ENCODE peak calls at places on chromosomes 1 and 21, in eight cellular contexts. I, P, S, M, U, B, N and A are unnamed samples.

GRCh38 chr1:66292341-66292740 is 241.6 kb upstream of the SGIP1 start:
- DNase-seq in N (no peak), P (no peak), S (no peak), B (no peak), I (no peak), M (no peak), U (no peak), A (no peak)

GRCh38 chr1:96072021-96072420 is 649.6 kb upstream of the PTBP2 start:
- DNase-seq in I (no peak), U (no peak), S (no peak), N (no peak), P (no peak), M (no peak), B (no peak), A (no peak)

GRCh38 chr1:230332429-230333088 is 93.6 kb downstream of the PGBD5 start:
- DNase-seq in S (no peak), U (no peak), B (no peak), M (no peak), N (peak), I (no peak), P (peak), A (peak)

GRCh38 chr1:94679336-94680007 is 137.9 kb upstream of the F3 start:
- DNase-seq in S (no peak), U (no peak), M (no peak), I (no peak), P (no peak), B (no peak), N (no peak), A (no peak)

GRCh38 chr1:150082494-150082893 is 14.9 kb downstream of the VPS45 start:
- DNase-seq in I (no peak), M (no peak), N (no peak), S (no peak), P (no peak), B (no peak), U (no peak), A (no peak)

GRCh38 chr21:31670065-31670464 is 10.6 kb downstream of the SOD1 start:
- DNase-seq in U (no peak), S (no peak), M (no peak), B (no peak), P (no peak), N (no peak), I (no peak), A (no peak)

GRCh38 chr1:97920275-97920831 is 481 bp downstream of the DPYD start:
- DNase-seq in N (no peak), U (no peak), B (no peak), P (no peak), M (peak), I (no peak), S (no peak), A (no peak)

GRCh38 chr1:61187380-61188086 is 105.2 kb downstream of the NFIA start:
- DNase-seq in P (no peak), B (no peak), N (no peak), M (no peak), S (no peak), U (no peak), I (no peak), A (no peak)

GRCh38 chr1:219209578-219209977 is 35.9 kb downstream of the LYPLAL1 start:
- DNase-seq in B (no peak), U (no peak), S (no peak), I (no peak), P (no peak), N (no peak), M (no peak), A (no peak)

GRCh38 chr1:49048188-49048587 is 271.5 kb upstream of the BEND5 start:
- DNase-seq in I (no peak), N (no peak), U (no peak), B (no peak), P (no peak), S (no peak), M (no peak), A (no peak)

GRCh38 chr1:111880866-111881837 is 108.3 kb downstream of the KCND3 start:
- DNase-seq in N (no peak), B (no peak), P (no peak), M (peak), U (no peak), S (no peak), I (no peak), A (no peak)

GRCh38 chr1:48931571-48932251 is 155.0 kb upstream of the BEND5 start:
- DNase-seq in I (no peak), B (no peak), M (no peak), P (no peak), S (no peak), N (no peak), U (no peak), A (no peak)

GRCh38 chr1:115809847-115810246 is 31.1 kb downstream of the NHLH2 start:
- DNase-seq in P (no peak), B (no peak), M (no peak), S (no peak), I (no peak), U (no peak), N (no peak), A (no peak)

GRCh38 chr1:47881505-47882442 is 115.4 kb downstream of the TRABD2B start:
- DNase-seq in B (no peak), N (no peak), M (peak), S (no peak), U (no peak), I (no peak), P (no peak), A (no peak)

GRCh38 chr1:40951943-40952743 is 27.4 kb upstream of the CTPS1 start:
- DNase-seq in N (peak), P (peak), I (peak), S (peak), U (peak), M (peak), B (peak), A (peak)

GRCh38 chr1:215005078-215005477 is 77.5 kb upstream of the KCNK2 start:
- DNase-seq in I (no peak), B (no peak), P (no peak), M (peak), N (no peak), U (no peak), S (peak), A (no peak)

GRCh38 chr1:39648496-39648895 is 9.1 kb upstream of the HEYL start:
- DNase-seq in M (no peak), U (no peak), N (no peak), S (no peak), P (no peak), I (no peak), B (no peak), A (no peak)

GRCh38 chr1:39268112-39268581 is 63.7 kb downstream of the MACF1 start:
- DNase-seq in B (no peak), U (no peak), N (no peak), P (no peak), I (peak), M (peak), S (peak), A (peak)

GRCh38 chr21:27202301-27202700 is 235.4 kb upstream of the ADAMTS5 start:
- DNase-seq in U (no peak), S (no peak), B (no peak), N (no peak), P (no peak), M (no peak), I (no peak), A (no peak)

GRCh38 chr1:38834221-38834782 is 25.3 kb downstream of the RRAGC start:
- DNase-seq in N (no peak), B (no peak), U (no peak), P (no peak), S (no peak), M (no peak), I (no peak), A (no peak)

GRCh38 chr1:41954533-41954944 is 35.8 kb upstream of the HIVEP3 start:
- DNase-seq in M (no peak), N (no peak), S (peak), I (no peak), P (no peak), B (no peak), U (no peak), A (no peak)

GRCh38 chr1:17585266-17585987 is 45.9 kb downstream of the ARHGEF10L start:
- DNase-seq in M (no peak), S (no peak), U (no peak), P (no peak), B (no peak), I (no peak), N (no peak), A (no peak)

GRCh38 chr1:25431495-25432363 is 1.0 kb downstream of the MACO1 start:
- DNase-seq in P (no peak), U (no peak), I (peak), B (no peak), N (no peak), S (no peak), M (no peak), A (no peak)

GRCh38 chr1:113930499-113931161 is 1.5 kb downstream of the HIPK1 start:
- DNase-seq in I (peak), M (no peak), U (no peak), P (no peak), N (peak), B (peak), S (peak), A (peak)

GRCh38 chr21:41952568-41953248 is 1.1 kb downstream of the C2CD2 start:
- DNase-seq in B (no peak), I (no peak), P (no peak), S (no peak), N (no peak), M (peak), U (no peak), A (peak)

GRCh38 chr1:145953861-145954260 is 4.0 kb downstream of the LIX1L start:
- DNase-seq in U (no peak), M (no peak), N (no peak), B (no peak), P (no peak), I (no peak), S (no peak), A (no peak)